ENCODE peak calls at places on chromosomes 12 and 14, in seven cellular contexts. Y is Karpas-422; N is IMR-90; O is esophagus squamous epithelium; E is CD4-positive, CD25-positive, alpha-beta regulatory T cell; J is psoas muscle; A is H9. F is an unnamed sample. For H3K4me1 and H3K27me3, the result is how much of the 10 kb centered on the place peaks cover.

GRCh38 chr14:99246536-99247083 is 25.4 kb downstream of the BCL11B start:
- DNase-seq in Y (no peak), N (no peak), O (no peak), E (peak), J (no peak), A (peak), F (peak)

GRCh38 chr12:46445551-46446235 is 73.1 kb upstream of the SLC38A2 start:
- DNase-seq in Y (no peak), N (no peak), O (no peak), E (no peak), J (no peak), A (no peak), F (no peak)

GRCh38 chr12:108729612-108730336 is 1.5 kb downstream of the CORO1C start:
- DNase-seq in Y (no peak), N (no peak), O (no peak), E (no peak), J (no peak), A (peak), F (no peak)

GRCh38 chr12:55929306-55929791 is 1.6 kb upstream of the DGKA start:
- DNase-seq in Y (peak), N (no peak), O (no peak), E (peak), J (no peak), A (no peak), F (peak)

GRCh38 chr12:7433276-7433822 is 10.6 kb downstream of the CD163L1 start:
- DNase-seq in Y (no peak), N (peak), O (no peak), E (no peak), J (no peak), A (no peak), F (no peak)

GRCh38 chr14:68715032-68715924 is 77.6 kb downstream of the ZFP36L1 start:
- DNase-seq in Y (no peak), N (peak), O (no peak), E (no peak), J (no peak), A (no peak), F (no peak)

GRCh38 chr12:66776974-66777373 is 98.1 kb upstream of the GRIP1 start:
- DNase-seq in Y (no peak), N (no peak), O (no peak), E (no peak), J (no peak), A (no peak), F (peak)

GRCh38 chr12:93461503-93461902 is 5.8 kb upstream of the MRPL42 start:
- DNase-seq in Y (no peak), N (no peak), O (no peak), E (no peak), J (no peak), A (no peak), F (no peak)

GRCh38 chr12:20212658-20213387 is 155.5 kb upstream of the PDE3A start:
- DNase-seq in Y (no peak), N (peak), O (peak), E (no peak), J (peak), A (peak), F (no peak)

GRCh38 chr12:117491711-117492110 is 130.3 kb upstream of the NOS1 start:
- DNase-seq in Y (no peak), N (no peak), O (no peak), E (no peak), J (no peak), A (no peak), F (no peak)

GRCh38 chr14:53814371-53814770 is 142.3 kb downstream of the BMP4 start:
- DNase-seq in Y (no peak), N (no peak), O (no peak), E (no peak), J (no peak), A (no peak), F (no peak)

GRCh38 chr12:108234155-108234554 is 105.0 kb downstream of the CMKLR1 start:
- DNase-seq in Y (no peak), N (no peak), O (no peak), E (no peak), J (peak), A (no peak), F (no peak)

GRCh38 chr14:74475678-74476077 is 17.4 kb downstream of the NPC2 start:
- DNase-seq in Y (no peak), N (peak), O (no peak), E (no peak), J (no peak), A (no peak), F (no peak)
- H3K27ac ChIP-seq in Y (no peak), N (no peak), O (no peak), E (no peak), J (peak), A (no peak), F (no peak)

GRCh38 chr14:93019970-93020369 is 95.8 kb downstream of the ITPK1 start:
- DNase-seq in Y (no peak), N (no peak), O (no peak), E (no peak), J (no peak), A (no peak), F (no peak)
- H3K4me1 ChIP-seq in Y (under half), N (under half), O (under half), E (under half), J (under half), A (under half), F (under half)

GRCh38 chr14:95319312-95320075 is at the start of gene CLMN:
- DNase-seq in Y (peak), N (peak), O (no peak), E (peak), J (peak), A (peak), F (peak)
- H3K27me3 ChIP-seq in Y (under half), N (under half), O (under half), E (under half), J (under half), A (under half), F (under half)

GRCh38 chr14:75236897-75237296 is 41.7 kb upstream of the FOS start:
- DNase-seq in Y (no peak), N (no peak), O (no peak), E (no peak), J (no peak), A (no peak), F (no peak)
- H3K27ac ChIP-seq in Y (no peak), N (no peak), O (peak), E (no peak), J (peak), A (no peak), F (no peak)